ENCODE peak calls at places on chromosomes 4 and X, in ten cellular contexts. I, J, V, S, P, G, W, E, D and B are unnamed samples.

GRCh38 chr4:2745981-2746806 is 9.9 kb downstream of the TNIP2 start:
- DNase-seq in I (peak), J (no peak), V (no peak), S (peak), P (peak), G (peak), W (peak), E (no peak), D (peak), B (no peak)

GRCh38 chr4:186067757-186068385 is 1.1 kb upstream of the TLR3 start:
- DNase-seq in I (peak), J (peak), V (peak), S (peak), P (peak), G (peak), W (peak), E (no peak), D (peak), B (no peak)

GRCh38 chrX:129653985-129654651 is 638 bp downstream of the APLN start:
- DNase-seq in I (no peak), J (peak), V (peak), S (no peak), P (no peak), G (no peak), W (peak), E (peak), D (peak), B (no peak)

GRCh38 chrX:50635162-50635561 is 164.5 kb upstream of the DGKK start:
- DNase-seq in I (no peak), J (no peak), V (no peak), S (no peak), P (no peak), G (no peak), W (no peak), E (no peak), D (no peak), B (no peak)

GRCh38 chr4:105194328-105195231 is 47.9 kb downstream of the TET2 start:
- DNase-seq in I (peak), J (no peak), V (no peak), S (peak), P (no peak), G (no peak), W (no peak), E (no peak), D (no peak), B (no peak)

GRCh38 chr4:85669204-85669603 is 194.3 kb downstream of the ARHGAP24 start:
- DNase-seq in I (no peak), J (no peak), V (no peak), S (no peak), P (no peak), G (no peak), W (no peak), E (no peak), D (no peak), B (no peak)

GRCh38 chr4:132123870-132124623 is 1025.0 kb upstream of the PCDH10 start:
- DNase-seq in I (peak), J (no peak), V (no peak), S (peak), P (no peak), G (peak), W (no peak), E (no peak), D (no peak), B (no peak)

GRCh38 chrX:24081661-24082154 is 27.0 kb downstream of the EIF2S3 start:
- DNase-seq in I (peak), J (peak), V (no peak), S (peak), P (peak), G (peak), W (peak), E (peak), D (peak), B (no peak)

GRCh38 chr4:1194028-1194900 is 21.9 kb upstream of the SPON2 start:
- DNase-seq in I (peak), J (peak), V (peak), S (peak), P (peak), G (no peak), W (peak), E (peak), D (peak), B (no peak)

GRCh38 chr4:94603170-94603747 is 151.5 kb downstream of the PDLIM5 start:
- DNase-seq in I (peak), J (no peak), V (no peak), S (peak), P (peak), G (peak), W (no peak), E (no peak), D (peak), B (peak)

GRCh38 chrX:45596190-45596808 is 395.6 kb upstream of the DIPK2B start:
- DNase-seq in I (peak), J (no peak), V (no peak), S (peak), P (peak), G (no peak), W (no peak), E (no peak), D (no peak), B (no peak)

GRCh38 chr4:74615411-74615810 is 170.5 kb downstream of the AREG start:
- DNase-seq in I (no peak), J (no peak), V (no peak), S (no peak), P (no peak), G (no peak), W (no peak), E (no peak), D (no peak), B (no peak)

GRCh38 chr4:87209696-87210095 is 10.7 kb downstream of the KLHL8 start:
- DNase-seq in I (peak), J (peak), V (peak), S (peak), P (no peak), G (peak), W (peak), E (no peak), D (no peak), B (no peak)